ENCODE peak calls at places on chromosomes 7 and 10, in eight cellular contexts. One of them, this sample, is unnamed.

GRCh38 chr10:29023678-29024077 is 265.2 kb upstream of the LYZL1 start:
- DNase-seq in cardiac muscle cell: no peak
- DNase-seq in Panc1: no peak
- DNase-seq in MM.1S: no peak
- DNase-seq in CD4-positive, alpha-beta T cell: no peak
- DNase-seq in heart right ventricle: no peak
- DNase-seq in RWPE1: no peak
- DNase-seq in SJSA1: no peak
- DNase-seq in this sample: no peak

GRCh38 chr7:518630-519428 is 817 bp downstream of the PDGFA start:
- DNase-seq in cardiac muscle cell: peak
- DNase-seq in Panc1: no peak
- DNase-seq in MM.1S: no peak
- DNase-seq in CD4-positive, alpha-beta T cell: no peak
- DNase-seq in heart right ventricle: peak
- DNase-seq in RWPE1: no peak
- DNase-seq in SJSA1: peak
- DNase-seq in this sample: peak

GRCh38 chr7:4715385-4715770 is 33.3 kb downstream of the FOXK1 start:
- DNase-seq in cardiac muscle cell: peak
- DNase-seq in Panc1: no peak
- DNase-seq in MM.1S: no peak
- DNase-seq in CD4-positive, alpha-beta T cell: no peak
- DNase-seq in heart right ventricle: peak
- DNase-seq in RWPE1: peak
- DNase-seq in SJSA1: no peak
- DNase-seq in this sample: peak

GRCh38 chr10:106450966-106451365 is 713.5 kb downstream of the SORCS1 start:
- DNase-seq in cardiac muscle cell: no peak
- DNase-seq in Panc1: no peak
- DNase-seq in MM.1S: no peak
- DNase-seq in CD4-positive, alpha-beta T cell: no peak
- DNase-seq in heart right ventricle: no peak
- DNase-seq in RWPE1: no peak
- DNase-seq in SJSA1: no peak
- DNase-seq in this sample: no peak

GRCh38 chr7:114539575-114539974 is 125.0 kb downstream of the FOXP2 start:
- DNase-seq in cardiac muscle cell: peak
- DNase-seq in Panc1: no peak
- DNase-seq in MM.1S: no peak
- DNase-seq in CD4-positive, alpha-beta T cell: no peak
- DNase-seq in heart right ventricle: peak
- DNase-seq in RWPE1: peak
- DNase-seq in SJSA1: no peak
- DNase-seq in this sample: no peak

GRCh38 chr7:87058739-87059524 is 522 bp downstream of the ELAPOR2 start:
- DNase-seq in cardiac muscle cell: peak
- DNase-seq in Panc1: no peak
- DNase-seq in MM.1S: peak
- DNase-seq in CD4-positive, alpha-beta T cell: peak
- DNase-seq in heart right ventricle: peak
- DNase-seq in RWPE1: peak
- DNase-seq in SJSA1: no peak
- DNase-seq in this sample: no peak

GRCh38 chr10:4704034-4704545 is 121.9 kb upstream of the AKR1E2 start:
- DNase-seq in cardiac muscle cell: no peak
- DNase-seq in Panc1: peak
- DNase-seq in MM.1S: peak
- DNase-seq in CD4-positive, alpha-beta T cell: no peak
- DNase-seq in heart right ventricle: peak
- DNase-seq in RWPE1: peak
- DNase-seq in SJSA1: peak
- DNase-seq in this sample: peak

GRCh38 chr7:27151341-27151944 is 940 bp downstream of the HOXA3 start:
- DNase-seq in cardiac muscle cell: no peak
- DNase-seq in Panc1: no peak
- DNase-seq in MM.1S: no peak
- DNase-seq in CD4-positive, alpha-beta T cell: no peak
- DNase-seq in heart right ventricle: no peak
- DNase-seq in RWPE1: no peak
- DNase-seq in SJSA1: peak
- DNase-seq in this sample: no peak

GRCh38 chr10:101273330-101273729 is 44.1 kb upstream of the LBX1 start:
- DNase-seq in cardiac muscle cell: no peak
- DNase-seq in Panc1: no peak
- DNase-seq in MM.1S: no peak
- DNase-seq in CD4-positive, alpha-beta T cell: no peak
- DNase-seq in heart right ventricle: no peak
- DNase-seq in RWPE1: no peak
- DNase-seq in SJSA1: no peak
- DNase-seq in this sample: no peak

GRCh38 chr7:23967949-23968599 is 258.1 kb downstream of the STK31 start:
- DNase-seq in cardiac muscle cell: no peak
- DNase-seq in Panc1: no peak
- DNase-seq in MM.1S: no peak
- DNase-seq in CD4-positive, alpha-beta T cell: no peak
- DNase-seq in heart right ventricle: no peak
- DNase-seq in RWPE1: no peak
- DNase-seq in SJSA1: no peak
- DNase-seq in this sample: no peak

GRCh38 chr10:103651783-103652476 is 158.4 kb downstream of the NEURL1 start:
- DNase-seq in cardiac muscle cell: no peak
- DNase-seq in Panc1: no peak
- DNase-seq in MM.1S: no peak
- DNase-seq in CD4-positive, alpha-beta T cell: no peak
- DNase-seq in heart right ventricle: peak
- DNase-seq in RWPE1: no peak
- DNase-seq in SJSA1: no peak
- DNase-seq in this sample: no peak
- H3K27ac ChIP-seq in cardiac muscle cell: no peak
- H3K27ac ChIP-seq in Panc1: no peak
- H3K27ac ChIP-seq in MM.1S: no peak
- H3K27ac ChIP-seq in CD4-positive, alpha-beta T cell: no peak
- H3K27ac ChIP-seq in heart right ventricle: peak
- H3K27ac ChIP-seq in RWPE1: peak
- H3K27ac ChIP-seq in SJSA1: no peak
- H3K27ac ChIP-seq in this sample: no peak

DNA sequence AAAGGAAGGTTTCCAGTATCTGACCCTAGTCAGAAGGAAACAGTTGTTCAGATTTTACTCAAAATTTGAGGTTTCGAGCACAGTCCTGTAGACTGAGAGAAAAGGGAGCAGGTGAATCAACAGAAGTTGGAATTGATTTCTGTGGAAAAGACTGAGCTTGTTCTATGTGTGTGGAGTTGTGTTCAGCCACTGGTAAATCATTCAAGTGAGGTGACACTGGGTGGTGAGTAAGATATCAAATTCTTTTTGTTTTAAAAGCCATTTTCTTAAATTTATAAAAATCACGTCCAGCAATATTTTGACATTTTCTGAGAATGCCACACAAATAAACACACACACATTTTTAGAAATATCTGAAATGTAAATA is 165.1 kb downstream of the HGF start:
- DNase-seq in cardiac muscle cell: no peak
- DNase-seq in Panc1: no peak
- DNase-seq in MM.1S: no peak
- DNase-seq in CD4-positive, alpha-beta T cell: no peak
- DNase-seq in heart right ventricle: no peak
- DNase-seq in RWPE1: no peak
- DNase-seq in SJSA1: no peak
- DNase-seq in this sample: no peak
- H3K27ac ChIP-seq in cardiac muscle cell: no peak
- H3K27ac ChIP-seq in Panc1: no peak
- H3K27ac ChIP-seq in MM.1S: no peak
- H3K27ac ChIP-seq in CD4-positive, alpha-beta T cell: no peak
- H3K27ac ChIP-seq in heart right ventricle: no peak
- H3K27ac ChIP-seq in RWPE1: no peak
- H3K27ac ChIP-seq in SJSA1: no peak
- H3K27ac ChIP-seq in this sample: no peak

GRCh38 chr7:110718514-110719205 is 372.3 kb upstream of the LRRN3 start:
- DNase-seq in cardiac muscle cell: no peak
- DNase-seq in Panc1: no peak
- DNase-seq in MM.1S: no peak
- DNase-seq in CD4-positive, alpha-beta T cell: no peak
- DNase-seq in heart right ventricle: no peak
- DNase-seq in RWPE1: no peak
- DNase-seq in SJSA1: no peak
- DNase-seq in this sample: no peak
- H3K27ac ChIP-seq in cardiac muscle cell: no peak
- H3K27ac ChIP-seq in Panc1: no peak
- H3K27ac ChIP-seq in MM.1S: no peak
- H3K27ac ChIP-seq in CD4-positive, alpha-beta T cell: no peak
- H3K27ac ChIP-seq in heart right ventricle: no peak
- H3K27ac ChIP-seq in RWPE1: no peak
- H3K27ac ChIP-seq in SJSA1: no peak
- H3K27ac ChIP-seq in this sample: no peak

DNA sequence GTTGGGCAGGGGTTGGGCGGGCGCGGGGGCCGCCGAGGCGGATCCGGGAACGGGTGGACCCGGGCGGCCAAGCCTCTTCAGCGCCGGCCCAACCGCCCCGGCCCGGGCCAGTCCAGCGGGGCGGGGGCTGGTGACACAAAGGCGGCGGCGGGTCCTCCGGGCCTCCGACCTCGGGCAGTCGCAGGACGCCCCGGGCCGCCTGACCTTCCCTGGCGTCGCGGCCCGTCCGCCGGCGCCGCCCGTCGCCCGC is 54.2 kb downstream of the METTL2B start:
- DNase-seq in cardiac muscle cell: no peak
- DNase-seq in Panc1: no peak
- DNase-seq in MM.1S: no peak
- DNase-seq in CD4-positive, alpha-beta T cell: no peak
- DNase-seq in heart right ventricle: no peak
- DNase-seq in RWPE1: no peak
- DNase-seq in SJSA1: peak
- DNase-seq in this sample: no peak
- H3K27ac ChIP-seq in cardiac muscle cell: peak
- H3K27ac ChIP-seq in Panc1: no peak
- H3K27ac ChIP-seq in MM.1S: no peak
- H3K27ac ChIP-seq in CD4-positive, alpha-beta T cell: peak
- H3K27ac ChIP-seq in heart right ventricle: peak
- H3K27ac ChIP-seq in RWPE1: peak
- H3K27ac ChIP-seq in SJSA1: peak
- H3K27ac ChIP-seq in this sample: peak

GRCh38 chr7:36823353-36823752 is 99.1 kb upstream of the AOAH start:
- DNase-seq in cardiac muscle cell: no peak
- DNase-seq in Panc1: no peak
- DNase-seq in MM.1S: no peak
- DNase-seq in CD4-positive, alpha-beta T cell: no peak
- DNase-seq in heart right ventricle: no peak
- DNase-seq in RWPE1: no peak
- DNase-seq in SJSA1: no peak
- DNase-seq in this sample: no peak

GRCh38 chr7:36821617-36822016 is 97.3 kb upstream of the AOAH start:
- DNase-seq in cardiac muscle cell: no peak
- DNase-seq in Panc1: no peak
- DNase-seq in MM.1S: no peak
- DNase-seq in CD4-positive, alpha-beta T cell: no peak
- DNase-seq in heart right ventricle: no peak
- DNase-seq in RWPE1: no peak
- DNase-seq in SJSA1: no peak
- DNase-seq in this sample: no peak

GRCh38 chr7:36819639-36820038 is 95.3 kb upstream of the AOAH start:
- DNase-seq in cardiac muscle cell: no peak
- DNase-seq in Panc1: no peak
- DNase-seq in MM.1S: no peak
- DNase-seq in CD4-positive, alpha-beta T cell: no peak
- DNase-seq in heart right ventricle: no peak
- DNase-seq in RWPE1: no peak
- DNase-seq in SJSA1: no peak
- DNase-seq in this sample: no peak

GRCh38 chr7:36820527-36821170 is 96.4 kb upstream of the AOAH start:
- DNase-seq in cardiac muscle cell: no peak
- DNase-seq in Panc1: no peak
- DNase-seq in MM.1S: no peak
- DNase-seq in CD4-positive, alpha-beta T cell: no peak
- DNase-seq in heart right ventricle: no peak
- DNase-seq in RWPE1: peak
- DNase-seq in SJSA1: no peak
- DNase-seq in this sample: peak
- H3K27ac ChIP-seq in cardiac muscle cell: no peak
- H3K27ac ChIP-seq in Panc1: no peak
- H3K27ac ChIP-seq in MM.1S: no peak
- H3K27ac ChIP-seq in CD4-positive, alpha-beta T cell: no peak
- H3K27ac ChIP-seq in heart right ventricle: no peak
- H3K27ac ChIP-seq in RWPE1: no peak
- H3K27ac ChIP-seq in SJSA1: no peak
- H3K27ac ChIP-seq in this sample: no peak

This sample was measured in epithelial cell of prostate.